ENCODE peak calls at places on chromosomes 1 and 21, in five cellular contexts. I is OCI-LY7, M is neuronal stem cell, K is left ventricle myocardium inferior, E is PC-9. S is an unnamed sample. For H3K4me1 and H3K36me3, the result is how much of the 10 kb centered on the place peaks cover.

GRCh38 chr1:10909697-10910489 is 102.6 kb upstream of the TARDBP start:
- DNase-seq in K (peak), I (peak), M (no peak), E (peak), S (peak)

GRCh38 chr1:148357037-148357436 is 126.1 kb downstream of the PPIAL4G start:
- DNase-seq in I (no peak), K (no peak), M (no peak), E (no peak), S (no peak)

GRCh38 chr1:112712191-112712590 is 2.9 kb downstream of the PPM1J start:
- DNase-seq in E (no peak), M (no peak), I (no peak), K (no peak), S (no peak)

GRCh38 chr21:16082038-16082816 is 352.4 kb downstream of the USP25 start:
- DNase-seq in K (no peak), M (no peak), E (no peak), I (peak), S (no peak)

GRCh38 chr1:178371236-178371635 is 125.5 kb downstream of the CLEC20A start:
- DNase-seq in I (no peak), M (peak), E (no peak), K (no peak), S (no peak)

GRCh38 chr1:61389194-61389925 is 307.0 kb downstream of the NFIA start:
- DNase-seq in I (no peak), K (no peak), E (no peak), M (no peak), S (no peak)

GRCh38 chr1:198776602-198777029 is 137.8 kb downstream of the PTPRC start:
- DNase-seq in K (peak), E (no peak), I (no peak), M (no peak), S (no peak)

GRCh38 chr21:45532826-45533730 is 9.2 kb downstream of the SLC19A1 start:
- DNase-seq in E (no peak), M (no peak), I (no peak), K (peak), S (no peak)

GRCh38 chr1:204130178-204130577 is 21.7 kb downstream of the ETNK2 start:
- DNase-seq in I (no peak), K (no peak), E (peak), M (no peak), S (no peak)

GRCh38 chr1:241362350-241362749 is 5.3 kb upstream of the RGS7 start:
- DNase-seq in M (no peak), I (no peak), E (no peak), K (no peak), S (no peak)

GRCh38 chr1:47948126-47948525 is 49.1 kb downstream of the TRABD2B start:
- DNase-seq in M (no peak), I (no peak), K (no peak), E (no peak), S (no peak)

GRCh38 chr1:70583522-70583921 is 172.5 kb downstream of the CTH start:
- DNase-seq in K (no peak), E (no peak), M (no peak), I (no peak), S (no peak)

GRCh38 chr1:111402083-111402482 is 25.5 kb downstream of the OVGP1 start:
- DNase-seq in M (no peak), I (no peak), E (no peak), K (no peak), S (no peak)

GRCh38 chr1:209505044-209505443 is 78.5 kb upstream of the CAMK1G start:
- DNase-seq in E (no peak), M (no peak), I (no peak), K (no peak), S (no peak)

GRCh38 chr1:189429610-189430009 is 1048.1 kb downstream of the BRINP3 start:
- DNase-seq in I (peak), K (no peak), E (no peak), M (peak), S (no peak)

GRCh38 chr1:228236744-228237143 is 28.9 kb downstream of the OBSCN start:
- DNase-seq in I (peak), E (peak), K (no peak), M (peak), S (no peak)

GRCh38 chr1:24899581-24900485 is 30.2 kb downstream of the RUNX3 start:
- DNase-seq in I (no peak), M (no peak), K (no peak), E (no peak), S (no peak)

GRCh38 chr1:98991127-98992003 is 13.3 kb downstream of the PLPPR5 start:
- DNase-seq in E (no peak), K (no peak), I (peak), M (no peak), S (no peak)

GRCh38 chr21:34722684-34723300 is 54.0 kb downstream of the CLIC6 start:
- DNase-seq in M (peak), K (no peak), E (no peak), I (peak), S (no peak)

GRCh38 chr1:228782662-228783414 is 47.6 kb downstream of the RHOU start:
- DNase-seq in I (no peak), M (no peak), K (no peak), E (no peak), S (no peak)

GRCh38 chr1:5950994-5951749 is 41.1 kb downstream of the NPHP4 start:
- DNase-seq in E (no peak), M (no peak), K (no peak), I (no peak), S (no peak)

DNA sequence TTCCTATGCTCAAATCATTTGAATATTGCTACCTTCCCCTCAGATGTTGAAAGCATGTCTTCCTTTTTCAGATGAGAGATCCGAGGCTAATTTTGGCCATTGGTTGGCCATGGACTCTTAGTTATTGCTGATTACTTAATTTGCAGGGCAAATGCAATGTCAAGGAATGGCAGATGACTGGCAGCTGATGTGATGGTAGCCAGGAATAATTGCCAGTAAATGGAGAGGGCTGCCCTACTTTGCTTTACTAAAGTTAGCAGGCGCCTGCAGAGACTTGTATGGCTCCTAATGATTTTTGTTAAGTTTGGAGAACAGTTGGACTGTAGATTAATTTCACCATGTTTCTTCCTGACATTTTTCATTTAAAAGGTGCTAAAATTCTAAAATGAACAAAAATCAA is 128.9 kb downstream of the XCL2 start:
- DNase-seq in I (no peak), M (no peak), E (no peak), K (no peak), S (no peak)
- H3K4me1 ChIP-seq in I (under half), M (under half), E (under half), K (under half), S (under half)

GRCh38 chr1:51788938-51789337 is 89.6 kb downstream of the NRDC start:
- DNase-seq in I (no peak), M (no peak), E (no peak), K (no peak), S (no peak)

GRCh38 chr1:51790385-51790784 is 88.1 kb downstream of the NRDC start:
- DNase-seq in M (no peak), K (no peak), I (no peak), E (no peak), S (no peak)

GRCh38 chr1:51791888-51792287 is 86.6 kb downstream of the NRDC start:
- DNase-seq in M (no peak), K (no peak), E (no peak), I (no peak), S (no peak)

GRCh38 chr1:51792864-51793263 is 85.7 kb downstream of the NRDC start:
- DNase-seq in I (no peak), E (no peak), K (no peak), M (no peak), S (no peak)

DNA sequence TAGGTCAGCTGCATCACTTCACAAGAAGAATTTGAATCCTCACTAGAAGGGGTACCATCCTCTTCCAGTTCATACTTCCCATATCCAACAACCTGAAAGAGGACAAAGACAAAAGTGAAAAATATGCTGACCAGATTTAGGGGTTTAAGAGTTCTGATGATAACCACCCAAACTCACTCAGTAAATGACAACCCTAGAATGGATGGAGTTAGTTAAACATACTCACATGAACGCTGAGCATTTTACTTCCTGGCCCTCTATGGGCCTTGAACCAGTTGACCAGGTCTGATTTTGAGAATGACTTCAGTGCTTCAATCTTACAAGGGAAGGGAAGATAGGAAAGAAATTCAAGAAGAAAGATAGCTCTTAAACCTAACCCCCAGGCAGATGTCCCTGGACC is 89.2 kb downstream of the NRDC start:
- DNase-seq in I (no peak), K (no peak), M (no peak), E (no peak), S (no peak)
- H3K36me3 ChIP-seq in I (half or more), K (half or more), M (under half), E (half or more), S (under half)

DNA sequence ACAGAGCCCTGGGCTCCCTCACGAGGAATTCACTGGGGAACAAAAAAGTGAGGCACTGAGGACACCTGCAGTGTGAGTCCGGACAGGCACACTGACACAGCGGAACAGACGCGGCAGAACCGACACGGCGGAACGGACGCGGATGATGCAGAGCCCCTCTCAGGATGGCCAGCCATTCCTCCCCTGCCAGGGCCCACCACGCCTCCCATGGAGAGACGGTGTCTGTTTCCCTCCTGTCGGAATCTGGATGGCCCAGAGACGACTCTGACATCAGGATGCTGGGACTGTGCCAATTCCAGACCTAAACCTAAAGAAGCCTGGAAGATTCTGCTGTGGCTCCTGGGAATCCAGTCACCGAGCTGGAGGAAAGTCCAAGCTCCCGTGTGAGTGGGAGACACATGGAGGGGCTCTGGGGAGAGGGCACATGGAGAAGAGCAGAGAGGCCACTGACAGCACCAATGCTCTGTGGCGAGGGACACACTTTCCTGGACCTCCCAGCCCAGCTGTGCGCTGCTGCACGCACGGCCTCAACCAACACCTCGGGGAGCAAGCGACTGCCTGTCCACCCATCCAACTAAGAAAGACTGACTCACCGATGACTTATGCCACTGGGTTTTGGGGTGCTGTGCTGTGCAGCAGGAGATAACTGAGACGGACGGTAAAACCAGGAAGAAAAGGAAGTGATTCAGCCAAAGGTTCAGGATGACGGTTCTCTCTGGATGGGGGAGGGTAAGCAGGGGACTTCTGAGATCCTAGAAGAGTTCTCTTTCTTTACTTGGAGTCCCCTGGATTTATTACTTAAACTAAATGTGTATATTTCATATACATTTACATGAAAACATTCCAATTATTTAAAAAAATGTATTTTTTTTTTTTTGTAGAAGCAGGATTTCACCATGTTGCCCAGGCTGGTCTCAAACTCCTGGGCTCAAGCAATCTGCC is 23.3 kb downstream of the ZBTB17 start:
- DNase-seq in E (peak), M (no peak), I (no peak), K (no peak), S (no peak)
- H3K27ac ChIP-seq in E (peak), M (no peak), I (no peak), K (peak), S (no peak)

GRCh38 chr1:193703101-193703500 is 516.7 kb upstream of the B3GALT2 start:
- DNase-seq in E (no peak), I (no peak), K (no peak), M (no peak), S (no peak)
- H3K4me1 ChIP-seq in E (under half), I (under half), K (under half), M (under half), S (under half)

DNA sequence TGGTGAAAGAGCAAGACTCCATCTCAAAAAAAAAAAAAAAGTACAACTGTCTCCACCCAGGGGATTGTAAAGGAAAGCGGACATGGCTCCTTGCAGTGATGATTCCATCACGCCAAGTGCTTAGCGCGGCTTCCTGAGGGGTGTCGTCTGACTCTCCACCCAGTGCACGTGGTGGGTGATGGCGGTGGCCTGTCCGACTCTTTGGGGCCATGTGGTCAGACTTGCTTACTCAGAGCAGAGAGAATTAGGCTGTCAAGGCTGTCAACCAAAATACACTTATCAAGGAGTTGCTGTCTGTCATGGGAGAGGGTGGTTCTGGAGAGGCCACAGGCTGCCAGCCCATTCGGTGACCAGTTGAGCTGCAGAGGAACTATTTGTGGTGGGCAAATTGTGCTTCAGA is 49.4 kb downstream of the PTPRF start:
- DNase-seq in K (no peak), E (no peak), I (no peak), M (no peak), S (no peak)
- H3K36me3 ChIP-seq in K (under half), E (under half), I (under half), M (under half), S (under half)

GRCh38 chr1:201598973-201599372 is 60.0 kb downstream of the NAV1 start:
- DNase-seq in E (no peak), I (no peak), K (no peak), M (no peak), S (no peak)

GRCh38 chr1:201599548-201599947 is 60.6 kb downstream of the NAV1 start:
- DNase-seq in M (no peak), K (no peak), E (no peak), I (no peak), S (no peak)

GRCh38 chr1:201598396-201598795 is 59.5 kb downstream of the NAV1 start:
- DNase-seq in M (no peak), E (no peak), K (no peak), I (no peak), S (no peak)

GRCh38 chr1:201596101-201596868 is 57.4 kb downstream of the NAV1 start:
- DNase-seq in K (no peak), I (no peak), E (no peak), M (no peak), S (no peak)

DNA sequence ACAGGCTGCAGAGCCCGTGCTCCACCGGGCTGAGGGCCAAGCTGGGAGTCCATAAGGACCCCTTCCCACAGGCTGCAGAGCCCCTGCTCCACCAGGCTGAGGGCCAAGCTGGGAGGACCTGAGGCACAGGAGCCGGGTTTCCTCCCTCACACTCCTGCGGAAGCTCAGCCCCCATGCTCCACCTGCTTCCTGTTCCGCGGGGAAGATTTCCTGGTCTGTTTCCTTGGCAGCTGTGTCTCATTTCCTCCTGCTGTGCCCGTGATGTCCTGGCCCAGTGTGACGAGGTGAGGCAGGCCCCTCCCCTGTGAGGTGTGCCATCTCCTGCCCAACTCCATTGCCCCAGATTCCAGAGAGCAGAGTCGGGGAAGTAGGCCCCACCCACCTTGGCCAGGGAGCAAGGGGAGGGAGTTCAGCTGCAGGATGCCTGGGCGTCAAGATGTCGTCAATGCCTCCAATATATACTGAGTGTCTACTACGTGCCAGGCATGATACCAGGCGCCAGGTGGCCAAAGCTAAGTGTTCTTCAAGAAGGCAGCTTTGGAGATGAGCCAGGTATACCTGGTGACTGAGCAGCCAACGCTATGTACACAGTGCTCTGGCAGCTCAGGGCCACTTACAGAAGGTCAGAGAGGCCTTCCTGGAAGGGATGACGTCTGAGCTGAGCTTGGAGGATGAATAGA is 58.8 kb downstream of the NAV1 start:
- DNase-seq in E (peak), I (no peak), M (no peak), K (peak), S (no peak)
- H3K27ac ChIP-seq in E (no peak), I (no peak), M (no peak), K (peak), S (no peak)

DNA sequence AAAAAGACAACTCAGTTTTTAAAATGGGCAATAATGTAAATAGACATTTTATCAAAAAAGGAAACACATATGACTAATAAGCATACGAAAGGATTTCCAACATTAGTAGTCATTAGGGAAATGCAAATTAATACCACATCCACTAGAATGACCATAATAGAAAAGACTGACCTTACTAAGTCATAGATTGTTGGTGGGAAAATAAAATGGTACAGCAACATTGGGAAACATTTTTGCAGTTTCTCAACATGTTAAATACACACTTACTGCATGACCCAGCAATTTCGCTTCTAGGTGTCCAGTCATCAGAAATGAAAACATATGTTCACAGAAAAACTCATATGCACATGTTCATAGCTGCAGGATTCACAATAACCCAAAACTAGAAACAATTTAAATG is 29.9 kb upstream of the SLC44A3 start:
- DNase-seq in K (no peak), M (no peak), I (no peak), E (no peak), S (no peak)
- H3K4me1 ChIP-seq in K (under half), M (under half), I (under half), E (under half), S (under half)

GRCh38 chr1:73998348-73998959 is 199.5 kb downstream of the LRRIQ3 start:
- DNase-seq in K (no peak), M (no peak), I (peak), E (no peak), S (no peak)
- H3K36me3 ChIP-seq in K (under half), M (under half), I (under half), E (under half), S (under half)

DNA sequence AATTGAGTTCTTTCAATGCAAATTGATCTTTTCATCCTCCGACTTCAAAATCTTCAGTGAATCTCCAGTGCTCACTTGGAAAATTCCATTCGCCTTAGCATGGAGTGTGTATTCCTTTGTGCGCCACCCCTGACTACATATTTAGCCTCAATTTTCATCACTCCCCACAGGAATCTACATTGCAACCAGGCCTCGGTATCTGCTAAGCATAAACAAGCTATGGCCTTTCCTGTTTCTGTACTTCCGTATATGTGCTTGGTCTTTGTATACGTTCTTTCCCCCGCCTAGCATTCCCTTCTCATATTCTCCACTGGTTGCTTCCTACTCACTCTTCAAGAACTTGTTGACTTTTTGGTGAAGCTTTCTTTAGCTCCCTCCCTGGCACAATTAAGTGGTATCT is 470.8 kb downstream of the LMO4 start:
- DNase-seq in I (no peak), E (no peak), M (no peak), K (no peak), S (no peak)
- H3K27ac ChIP-seq in I (no peak), E (no peak), M (no peak), K (no peak), S (no peak)

DNA sequence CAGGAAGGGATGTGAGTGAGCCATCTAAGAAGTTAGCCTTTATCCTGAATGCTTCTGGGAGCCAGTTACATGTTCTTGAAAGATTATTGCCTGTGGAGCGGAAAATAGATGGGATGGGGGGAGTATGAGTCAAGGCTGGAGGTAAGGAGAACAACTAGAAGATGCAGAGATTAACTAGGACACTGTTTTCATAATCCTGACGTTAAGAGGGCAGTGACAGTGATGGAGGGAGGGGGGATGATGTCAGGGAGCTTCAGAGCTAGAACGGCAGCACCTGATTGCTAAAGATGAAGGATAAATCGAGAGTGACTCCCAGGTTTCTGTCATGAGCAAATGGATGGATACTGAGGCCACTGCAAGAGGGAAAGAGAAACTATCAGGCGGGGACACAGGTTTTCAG is 10.0 kb upstream of the RCSD1 start:
- DNase-seq in I (no peak), M (no peak), K (no peak), E (no peak), S (no peak)
- H3K4me1 ChIP-seq in I (half or more), M (under half), K (under half), E (under half), S (under half)

S was measured in naive thymus-derived CD4-positive, alpha-beta T cell.